ENCODE peak calls at places on chromosome 12, in ten cellular contexts. P is HT1080; X is RKO; J is CD8-positive, alpha-beta memory T cell; E is T-helper 1 cell; V is Right ventricle myocardium superior; A is HCT116; I is head of caudate nucleus; R is stimulated activated CD4-positive, alpha-beta T cell treated with anti-CD3 and anti-CD28 coated beads, Interleukin-15, amount 100 ng/mL, for 1 hour; L is hepatocyte. Z is an unnamed sample.

GRCh38 chr12:10900972-10901371 is 8.4 kb downstream of the TAS2R13 start:
- DNase-seq in P (no peak), X (no peak), J (no peak), E (no peak), V (no peak), A (no peak), I (no peak), R (no peak), L (no peak), Z (no peak)

GRCh38 chr12:108804361-108804949 is 52.9 kb downstream of the SSH1 start:
- DNase-seq in P (no peak), X (no peak), J (no peak), E (no peak), V (peak), A (no peak), I (no peak), R (no peak), L (peak), Z (no peak)

GRCh38 chr12:98653866-98654493 is 8.9 kb downstream of the APAF1 start:
- DNase-seq in P (peak), X (peak), J (no peak), E (no peak), V (no peak), A (peak), I (no peak), R (no peak), L (peak), Z (no peak)

GRCh38 chr12:57803317-57803893 is 15.1 kb downstream of the AVIL start:
- DNase-seq in P (peak), X (peak), J (no peak), E (no peak), V (peak), A (peak), I (peak), R (no peak), L (peak), Z (no peak)

GRCh38 chr12:23115984-23116383 is 491.0 kb downstream of the ETNK1 start:
- DNase-seq in P (no peak), X (no peak), J (no peak), E (no peak), V (no peak), A (no peak), I (no peak), R (no peak), L (no peak), Z (no peak)

GRCh38 chr12:79844693-79845092 is 90.2 kb downstream of the PPP1R12A start:
- DNase-seq in P (peak), X (peak), J (no peak), E (no peak), V (no peak), A (peak), I (no peak), R (no peak), L (peak), Z (no peak)

GRCh38 chr12:120538281-120539156 is 4.4 kb downstream of the RNF10 start:
- DNase-seq in P (peak), X (no peak), J (no peak), E (no peak), V (peak), A (no peak), I (no peak), R (no peak), L (peak), Z (peak)

GRCh38 chr12:111405856-111406473 is at the start of gene SH2B3:
- DNase-seq in P (peak), X (no peak), J (no peak), E (peak), V (no peak), A (no peak), I (no peak), R (no peak), L (no peak), Z (no peak)

GRCh38 chr12:112386726-112387125 is 4.5 kb upstream of the HECTD4 start:
- DNase-seq in P (no peak), X (no peak), J (no peak), E (no peak), V (no peak), A (no peak), I (no peak), R (no peak), L (peak), Z (no peak)

GRCh38 chr12:130254476-130255276 is 83.0 kb upstream of the PIWIL1 start:
- DNase-seq in P (peak), X (no peak), J (no peak), E (no peak), V (no peak), A (no peak), I (peak), R (no peak), L (no peak), Z (no peak)

GRCh38 chr12:24768415-24768814 is 180.5 kb downstream of the BCAT1 start:
- DNase-seq in P (no peak), X (no peak), J (no peak), E (no peak), V (no peak), A (no peak), I (no peak), R (no peak), L (no peak), Z (no peak)

GRCh38 chr12:51678086-51678724 is 87.2 kb downstream of the SCN8A start:
- DNase-seq in P (peak), X (peak), J (no peak), E (no peak), V (no peak), A (peak), I (no peak), R (no peak), L (peak), Z (no peak)

GRCh38 chr12:131458931-131459575 is 251.8 kb upstream of the SFSWAP start:
- DNase-seq in P (no peak), X (no peak), J (no peak), E (no peak), V (no peak), A (no peak), I (no peak), R (no peak), L (no peak), Z (no peak)

GRCh38 chr12:76876696-76877229 is 2.1 kb downstream of the CSRP2 start:
- DNase-seq in P (no peak), X (no peak), J (no peak), E (no peak), V (no peak), A (no peak), I (no peak), R (no peak), L (no peak), Z (no peak)

GRCh38 chr12:9632766-9633165 is 25.1 kb upstream of the KLRB1 start:
- DNase-seq in P (no peak), X (no peak), J (no peak), E (no peak), V (no peak), A (no peak), I (no peak), R (no peak), L (no peak), Z (no peak)

GRCh38 chr12:57614948-57615500 is 3.8 kb downstream of the ARHGEF25 start:
- DNase-seq in P (no peak), X (no peak), J (no peak), E (no peak), V (no peak), A (no peak), I (no peak), R (no peak), L (no peak), Z (peak)

GRCh38 chr12:96441811-96442210 is 41.6 kb upstream of the CDK17 start:
- DNase-seq in P (no peak), X (no peak), J (peak), E (no peak), V (no peak), A (no peak), I (no peak), R (no peak), L (no peak), Z (no peak)

GRCh38 chr12:15001733-15002471 is 29.1 kb downstream of the PDE6H start:
- DNase-seq in P (no peak), X (no peak), J (no peak), E (no peak), V (peak), A (no peak), I (peak), R (no peak), L (peak), Z (peak)

GRCh38 chr12:1724250-1724649 is 33.4 kb downstream of the ADIPOR2 start:
- DNase-seq in P (no peak), X (no peak), J (no peak), E (no peak), V (no peak), A (no peak), I (no peak), R (no peak), L (no peak), Z (no peak)

GRCh38 chr12:115163710-115164109 is 479.7 kb upstream of the TBX3 start:
- DNase-seq in P (no peak), X (no peak), J (no peak), E (no peak), V (no peak), A (no peak), I (no peak), R (no peak), L (peak), Z (no peak)

GRCh38 chr12:459050-459429 is 699 bp upstream of the B4GALNT3 start:
- DNase-seq in P (no peak), X (no peak), J (no peak), E (no peak), V (no peak), A (no peak), I (no peak), R (no peak), L (no peak), Z (no peak)

GRCh38 chr12:50059440-50060119 is 2.2 kb downstream of the ASIC1 start:
- DNase-seq in P (peak), X (no peak), J (no peak), E (no peak), V (no peak), A (no peak), I (no peak), R (no peak), L (no peak), Z (no peak)

GRCh38 chr12:33588082-33588712 is 148.6 kb upstream of the SYT10 start:
- DNase-seq in P (peak), X (no peak), J (no peak), E (no peak), V (no peak), A (no peak), I (no peak), R (no peak), L (peak), Z (no peak)

GRCh38 chr12:48078901-48079300 is 27.0 kb downstream of the SENP1 start:
- DNase-seq in P (peak), X (no peak), J (no peak), E (no peak), V (no peak), A (no peak), I (no peak), R (no peak), L (no peak), Z (no peak)

GRCh38 chr12:91687052-91688017 is 458.3 kb downstream of the BTG1 start:
- DNase-seq in P (peak), X (no peak), J (no peak), E (no peak), V (no peak), A (peak), I (no peak), R (no peak), L (no peak), Z (no peak)

GRCh38 chr12:131565256-131566005 is 145.5 kb upstream of the SFSWAP start:
- DNase-seq in P (no peak), X (no peak), J (no peak), E (no peak), V (no peak), A (no peak), I (no peak), R (no peak), L (no peak), Z (peak)